ENCODE peak calls at places on chromosome 21, in ten cellular contexts. C, Z, A, B, W, X, V, U, D and E are unnamed samples.

GRCh38 chr21:37407719-37408455 is 41.3 kb downstream of the DYRK1A start:
- DNase-seq in V (no peak), Z (no peak), B (no peak), C (no peak), D (no peak), X (no peak), W (no peak), A (peak), U (no peak), E (peak)

GRCh38 chr21:35649186-35649585 is 411.1 kb downstream of the SETD4 start:
- DNase-seq in C (no peak), V (no peak), X (no peak), D (no peak), W (peak), B (no peak), A (peak), U (peak), Z (no peak), E (no peak)

GRCh38 chr21:34669149-34669879 is 520 bp downstream of the CLIC6 start:
- DNase-seq in U (peak), D (no peak), B (no peak), W (peak), A (no peak), C (no peak), X (no peak), Z (no peak), V (peak), E (no peak)

GRCh38 chr21:37766104-37766503 is 150.2 kb downstream of the KCNJ6 start:
- DNase-seq in C (no peak), B (no peak), U (peak), D (no peak), W (no peak), V (no peak), A (no peak), Z (no peak), X (no peak), E (no peak)

GRCh38 chr21:31667639-31668038 is 8.1 kb downstream of the SOD1 start:
- DNase-seq in V (no peak), Z (no peak), D (no peak), W (no peak), C (no peak), U (no peak), X (no peak), B (no peak), A (no peak), E (no peak)

GRCh38 chr21:35578350-35578782 is 482.0 kb downstream of the SETD4 start:
- DNase-seq in V (no peak), U (no peak), Z (no peak), C (no peak), B (no peak), A (peak), D (no peak), W (no peak), X (no peak), E (no peak)

GRCh38 chr21:16571594-16571993 is 841.8 kb downstream of the USP25 start:
- DNase-seq in Z (no peak), B (no peak), V (no peak), C (no peak), A (no peak), D (no peak), W (no peak), X (no peak), U (no peak), E (no peak)

GRCh38 chr21:38258803-38259485 is 2.2 kb downstream of the KCNJ15 start:
- DNase-seq in V (no peak), C (no peak), X (no peak), A (peak), U (no peak), Z (no peak), D (no peak), B (no peak), W (no peak), E (no peak)

GRCh38 chr21:29181799-29182470 is 51.5 kb downstream of the MAP3K7CL start:
- DNase-seq in V (no peak), B (peak), W (peak), A (peak), U (no peak), Z (no peak), C (no peak), D (no peak), X (no peak), E (no peak)

GRCh38 chr21:14076143-14076806 is 134.5 kb downstream of the LIPI start:
- DNase-seq in Z (no peak), U (no peak), A (no peak), D (no peak), B (no peak), C (no peak), W (no peak), X (no peak), V (peak), E (no peak)

GRCh38 chr21:29499734-29500343 is 201.1 kb downstream of the BACH1 start:
- DNase-seq in W (no peak), Z (no peak), B (no peak), C (peak), D (no peak), X (no peak), U (peak), A (peak), V (no peak), E (no peak)

GRCh38 chr21:38123626-38124025 is 133.2 kb upstream of the KCNJ15 start:
- DNase-seq in A (no peak), Z (no peak), W (no peak), D (no peak), U (no peak), C (no peak), B (no peak), X (no peak), V (no peak), E (no peak)

GRCh38 chr21:27590271-27590670 is 623.4 kb upstream of the ADAMTS5 start:
- DNase-seq in X (no peak), B (no peak), U (no peak), A (peak), C (no peak), W (peak), D (no peak), V (peak), Z (no peak), E (no peak)

GRCh38 chr21:31267644-31268043 is 76.4 kb downstream of the TIAM1 start:
- DNase-seq in D (no peak), B (no peak), W (no peak), V (no peak), X (no peak), A (no peak), U (no peak), C (no peak), Z (no peak), E (no peak)

GRCh38 chr21:30395731-30396130 is at the start of gene KRTAP13-1:
- DNase-seq in D (no peak), V (no peak), C (no peak), Z (no peak), X (no peak), W (no peak), B (no peak), U (no peak), A (no peak), E (no peak)

GRCh38 chr21:15514073-15514946 is 215.5 kb upstream of the USP25 start:
- DNase-seq in A (no peak), Z (peak), D (no peak), C (no peak), W (no peak), V (no peak), X (no peak), B (no peak), U (no peak), E (peak)

GRCh38 chr21:15732290-15732995 is 2.7 kb downstream of the USP25 start:
- DNase-seq in W (no peak), X (no peak), V (no peak), A (peak), Z (peak), D (no peak), B (no peak), U (no peak), C (no peak), E (peak)

GRCh38 chr21:28393279-28393678 is 599.4 kb downstream of the LTN1 start:
- DNase-seq in U (no peak), D (no peak), B (no peak), X (peak), C (no peak), W (no peak), Z (no peak), V (peak), A (no peak), E (no peak)

GRCh38 chr21:32538147-32538792 is 47.1 kb downstream of the TCP10L start:
- DNase-seq in V (no peak), B (no peak), D (no peak), A (no peak), C (no peak), W (no peak), Z (no peak), X (no peak), U (no peak), E (no peak)

GRCh38 chr21:34881421-34881820 is 167.7 kb downstream of the RUNX1 start:
- DNase-seq in W (no peak), U (no peak), B (no peak), D (no peak), A (peak), X (no peak), V (no peak), Z (no peak), C (no peak), E (no peak)

GRCh38 chr21:35743571-35743970 is 316.8 kb downstream of the SETD4 start:
- DNase-seq in A (peak), W (no peak), C (no peak), D (no peak), X (no peak), U (no peak), V (no peak), B (no peak), Z (no peak), E (no peak)

GRCh38 chr21:29726061-29726460 is 213.7 kb downstream of the GRIK1 start:
- DNase-seq in W (no peak), C (no peak), D (no peak), X (no peak), Z (no peak), V (no peak), B (no peak), A (no peak), U (no peak), E (no peak)

GRCh38 chr21:23578027-23578426 is 2029.3 kb downstream of the MRPL39 start:
- DNase-seq in V (no peak), U (no peak), W (no peak), C (no peak), X (no peak), A (no peak), B (no peak), D (no peak), Z (no peak), E (no peak)

GRCh38 chr21:32329776-32330175 is 31.1 kb downstream of the MRAP start:
- DNase-seq in C (no peak), Z (no peak), W (no peak), X (no peak), U (peak), B (no peak), A (peak), D (no peak), V (no peak), E (no peak)

GRCh38 chr21:32484706-32485380 is 72.3 kb downstream of the EVA1C start:
- DNase-seq in Z (no peak), D (no peak), U (no peak), B (peak), C (peak), X (no peak), A (no peak), V (peak), W (peak), E (no peak)

GRCh38 chr21:15627823-15628222 is 102.0 kb upstream of the USP25 start:
- DNase-seq in Z (no peak), W (no peak), B (no peak), C (no peak), A (no peak), U (no peak), V (no peak), D (no peak), X (no peak), E (no peak)

GRCh38 chr21:31348188-31348587 is 4.1 kb upstream of the TIAM1 start:
- DNase-seq in A (no peak), V (no peak), D (no peak), X (no peak), W (no peak), C (no peak), B (no peak), U (peak), Z (no peak), E (no peak)

GRCh38 chr21:29091032-29091431 is 17.6 kb upstream of the CCT8 start:
- DNase-seq in B (no peak), W (no peak), Z (no peak), D (no peak), A (peak), C (no peak), X (no peak), V (no peak), U (no peak), E (no peak)

GRCh38 chr21:38121888-38122705 is 134.7 kb upstream of the KCNJ15 start:
- DNase-seq in D (no peak), V (no peak), B (no peak), A (no peak), U (no peak), Z (no peak), W (no peak), X (no peak), C (peak), E (no peak)

GRCh38 chr21:18449586-18449985 is 46.0 kb upstream of the TMPRSS15 start:
- DNase-seq in A (no peak), V (no peak), B (no peak), X (no peak), C (no peak), D (no peak), U (no peak), W (no peak), Z (peak), E (no peak)

GRCh38 chr21:34640858-34641257 is 25.9 kb upstream of the RCAN1 start:
- DNase-seq in V (no peak), X (no peak), A (peak), D (no peak), C (no peak), W (no peak), B (no peak), U (no peak), Z (no peak), E (no peak)

GRCh38 chr21:36656138-36656537 is 42.8 kb upstream of the SIM2 start:
- DNase-seq in U (no peak), Z (no peak), A (no peak), D (no peak), B (no peak), X (no peak), V (peak), C (no peak), W (no peak), E (no peak)

GRCh38 chr21:35428489-35428888 is 379.4 kb upstream of the RUNX1 start:
- DNase-seq in Z (no peak), V (no peak), C (no peak), D (no peak), W (peak), A (peak), U (peak), X (no peak), B (no peak), E (no peak)

GRCh38 chr21:37636152-37636860 is 269.7 kb downstream of the DYRK1A start:
- DNase-seq in D (no peak), B (no peak), W (no peak), A (peak), C (no peak), X (no peak), Z (no peak), V (no peak), U (no peak), E (no peak)

GRCh38 chr21:36909901-36910561 is 56.4 kb downstream of the HLCS start:
- DNase-seq in D (no peak), B (no peak), V (no peak), A (peak), Z (no peak), U (no peak), X (no peak), C (no peak), W (no peak), E (no peak)

GRCh38 chr21:20856926-20857325 is 141.3 kb upstream of the NCAM2 start:
- DNase-seq in U (peak), B (no peak), A (no peak), W (no peak), X (no peak), C (peak), D (no peak), Z (no peak), V (no peak), E (no peak)

GRCh38 chr21:38048241-38048640 is 132.0 kb upstream of the KCNJ6 start:
- DNase-seq in B (peak), V (no peak), U (no peak), D (no peak), X (no peak), Z (no peak), A (no peak), W (no peak), C (no peak), E (no peak)

GRCh38 chr21:45269861-45270260 is 17.8 kb downstream of the POFUT2 start:
- DNase-seq in C (no peak), W (no peak), D (peak), V (peak), U (peak), Z (no peak), B (no peak), X (peak), A (no peak), E (no peak)

GRCh38 chr21:45265721-45266517 is 21.8 kb downstream of the POFUT2 start:
- DNase-seq in V (peak), D (peak), Z (no peak), U (peak), A (no peak), X (peak), C (no peak), W (no peak), B (no peak), E (no peak)

GRCh38 chr21:45266518-45267389 is 20.9 kb downstream of the POFUT2 start:
- DNase-seq in B (no peak), D (peak), W (no peak), C (no peak), Z (no peak), X (peak), A (no peak), V (peak), U (peak), E (no peak)

GRCh38 chr21:45267390-45267760 is 20.3 kb downstream of the POFUT2 start:
- DNase-seq in W (no peak), X (peak), U (peak), A (no peak), D (peak), C (no peak), V (peak), B (no peak), Z (no peak), E (no peak)

DNA sequence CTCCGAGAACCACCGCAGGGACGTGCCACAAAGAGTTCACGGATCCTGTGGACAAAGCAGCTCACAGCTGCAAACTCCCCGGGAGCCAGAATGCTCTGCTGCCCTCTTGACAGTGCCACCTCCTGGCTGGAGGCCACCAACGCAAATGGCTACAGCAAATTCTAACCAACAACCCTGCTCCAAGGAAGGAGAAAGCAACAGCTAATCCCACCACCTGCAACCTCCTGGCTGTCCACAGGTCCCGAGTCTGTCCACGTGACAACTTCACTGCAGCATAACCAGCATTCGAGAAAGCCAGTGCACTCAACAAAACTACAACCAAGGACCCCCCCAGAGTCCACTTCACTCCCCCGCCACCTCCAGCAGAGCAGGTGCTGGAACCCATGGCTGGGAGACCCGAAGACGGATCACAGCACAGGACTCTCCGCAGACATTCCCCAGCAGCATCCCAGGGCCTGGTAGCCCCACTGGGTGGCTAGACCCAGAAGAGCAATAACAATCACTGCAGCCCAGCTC is 17.3 kb downstream of the POFUT2 start:
- DNase-seq in B (no peak), X (peak), D (peak), C (no peak), V (peak), A (no peak), U (peak), W (no peak), Z (no peak), E (no peak)
- TF ChIP-seq CTCF in B (no peak), X (peak), D (no peak), C (peak), V (peak), A (peak), U (peak), W (no peak), Z (peak), E (no peak)

DNA sequence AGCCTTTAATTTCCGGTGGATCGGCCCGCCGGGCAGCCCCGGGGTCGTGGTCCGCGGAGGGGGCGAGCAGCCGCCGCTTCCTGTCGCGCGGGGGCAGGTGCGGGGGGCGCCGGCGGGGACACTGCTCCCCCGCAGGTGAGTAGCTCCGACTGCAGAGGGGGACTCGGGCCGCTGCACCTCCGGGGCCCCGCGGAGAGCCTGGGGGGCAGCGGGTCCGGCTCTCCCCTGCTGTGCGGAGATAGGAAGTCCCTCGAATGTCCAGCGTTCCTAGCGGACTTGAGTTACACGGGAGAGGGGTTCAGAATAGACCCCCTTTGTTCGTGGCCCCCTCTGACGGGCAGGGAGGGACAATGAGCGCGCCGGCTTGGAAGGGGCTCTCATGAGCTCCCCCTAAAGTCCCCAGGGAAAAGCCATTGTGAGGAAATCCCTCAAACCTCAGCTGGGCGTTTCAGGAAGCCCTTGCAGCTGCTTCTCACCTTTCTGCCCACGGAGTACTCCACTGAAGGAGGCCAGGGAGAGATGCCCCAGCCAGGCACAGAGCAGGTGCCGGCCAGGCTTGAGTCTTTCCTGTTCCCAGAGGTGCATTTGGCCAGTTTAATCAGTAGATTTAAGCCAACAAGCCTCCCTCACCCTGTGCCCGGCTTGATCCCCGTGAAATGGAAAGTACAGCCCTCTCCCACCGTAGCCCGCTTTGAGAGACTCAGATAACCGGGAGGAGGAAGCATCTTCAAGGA is 925 bp downstream of the PDE9A start:
- DNase-seq in U (peak), V (peak), D (peak), W (no peak), Z (peak), X (no peak), C (no peak), B (no peak), A (no peak), E (no peak)
- H3K4me3 ChIP-seq in U (peak), V (peak), D (peak), W (peak), Z (peak), X (peak), C (no peak), B (peak), A (peak), E (no peak)

DNA sequence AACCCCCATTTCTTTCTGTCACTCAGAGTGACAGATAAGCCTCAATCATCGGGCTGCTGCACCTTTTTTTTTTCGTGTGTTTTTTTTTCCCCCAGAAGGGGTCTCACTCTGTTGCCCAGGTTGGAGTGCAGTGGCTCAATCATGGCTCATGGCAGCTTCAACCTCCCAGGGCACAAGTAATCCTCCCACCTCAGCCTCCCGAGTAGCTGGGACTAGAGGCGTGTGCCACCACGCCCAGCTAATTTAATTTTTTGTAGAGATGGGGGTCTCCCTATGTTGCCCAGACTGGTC is 1.2 kb upstream of the TMPRSS2 start:
- DNase-seq in X (no peak), W (no peak), V (no peak), U (no peak), Z (no peak), A (no peak), C (no peak), B (no peak), D (no peak), E (no peak)
- TF ChIP-seq CTCF in X (no peak), W (no peak), V (no peak), U (no peak), Z (no peak), A (no peak), C (no peak), B (no peak), D (no peak), E (no peak)

GRCh38 chr21:39346671-39347327 is 2.1 kb downstream of the HMGN1 start:
- DNase-seq in D (no peak), B (no peak), Z (no peak), A (no peak), V (no peak), C (no peak), X (no peak), U (no peak), W (no peak), E (no peak)
- H3K4me3 ChIP-seq in D (peak), B (no peak), Z (peak), A (peak), V (peak), C (peak), X (peak), U (peak), W (no peak), E (peak)

DNA sequence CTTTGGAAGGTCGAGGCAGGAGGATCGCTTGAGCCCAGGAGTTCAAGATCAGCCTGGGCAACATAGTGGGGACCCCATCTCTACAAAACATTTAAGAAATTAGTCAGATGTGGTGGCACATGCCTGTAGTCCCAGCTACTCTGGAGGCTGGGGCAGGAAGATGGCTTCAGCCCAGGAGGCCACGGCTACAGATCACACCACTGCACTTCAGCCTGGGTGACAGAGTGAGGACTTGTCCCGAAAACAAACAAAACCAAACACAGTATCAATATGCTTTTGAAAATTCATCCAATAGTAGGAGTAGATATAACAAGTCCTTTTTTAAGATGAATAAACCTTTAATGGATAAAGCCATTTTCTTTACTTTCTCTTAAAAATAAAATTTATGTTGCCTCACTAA is 8.5 kb downstream of the APP start:
- DNase-seq in B (no peak), X (no peak), W (no peak), Z (no peak), A (no peak), V (no peak), U (no peak), D (no peak), C (no peak), E (no peak)
- TF ChIP-seq CTCF in B (no peak), X (no peak), W (no peak), Z (no peak), A (no peak), V (no peak), U (no peak), D (no peak), C (no peak), E (no peak)